ENCODE peak calls at places on chromosomes 16 and 17, in ten cellular contexts. One of them, this sample, is unnamed.

GRCh38 chr17:19021622-19022083 is 17.1 kb upstream of the FAM83G start:
- DNase-seq in uterus: no peak
- DNase-seq in stimulated activated CD4-positive, alpha-beta T cell treated with anti-CD3 and anti-CD28 coated beads, Interleukin-2, amount 100 ng/mL, for 24 hours: peak; percentile 67
- DNase-seq in thoracic aorta: no peak
- DNase-seq in GDM1: no peak
- DNase-seq in iris pigment epithelial cell: no peak
- DNase-seq in HL-60: no peak
- DNase-seq in fibroblast of lung: no peak
- DNase-seq in cardiac fibroblast: no peak
- DNase-seq in stimulated activated CD8-positive, alpha-beta memory T cell treated with anti-CD3 and anti-CD28 coated beads, Interleukin-12 subunit alpha, Interleukin-12 subunit beta, amount 100 ng/mL, for 4 hours: no peak
- DNase-seq in this sample: no peak

GRCh38 chr17:56426901-56427300 is 166.6 kb upstream of the NOG start:
- DNase-seq in uterus: no peak
- DNase-seq in stimulated activated CD4-positive, alpha-beta T cell treated with anti-CD3 and anti-CD28 coated beads, Interleukin-2, amount 100 ng/mL, for 24 hours: no peak
- DNase-seq in thoracic aorta: no peak
- DNase-seq in GDM1: no peak
- DNase-seq in iris pigment epithelial cell: no peak
- DNase-seq in HL-60: no peak
- DNase-seq in fibroblast of lung: no peak
- DNase-seq in cardiac fibroblast: no peak
- DNase-seq in stimulated activated CD8-positive, alpha-beta memory T cell treated with anti-CD3 and anti-CD28 coated beads, Interleukin-12 subunit alpha, Interleukin-12 subunit beta, amount 100 ng/mL, for 4 hours: no peak
- DNase-seq in this sample: no peak

GRCh38 chr17:36945959-36946725 is 2.6 kb upstream of the AATF start:
- DNase-seq in uterus: no peak
- DNase-seq in stimulated activated CD4-positive, alpha-beta T cell treated with anti-CD3 and anti-CD28 coated beads, Interleukin-2, amount 100 ng/mL, for 24 hours: no peak
- DNase-seq in thoracic aorta: no peak
- DNase-seq in GDM1: no peak
- DNase-seq in iris pigment epithelial cell: no peak
- DNase-seq in HL-60: no peak
- DNase-seq in fibroblast of lung: no peak
- DNase-seq in cardiac fibroblast: no peak
- DNase-seq in stimulated activated CD8-positive, alpha-beta memory T cell treated with anti-CD3 and anti-CD28 coated beads, Interleukin-12 subunit alpha, Interleukin-12 subunit beta, amount 100 ng/mL, for 4 hours: no peak
- DNase-seq in this sample: no peak

GRCh38 chr16:65429504-65430149 is 307.8 kb upstream of the CDH11 start:
- DNase-seq in uterus: no peak
- DNase-seq in stimulated activated CD4-positive, alpha-beta T cell treated with anti-CD3 and anti-CD28 coated beads, Interleukin-2, amount 100 ng/mL, for 24 hours: no peak
- DNase-seq in thoracic aorta: no peak
- DNase-seq in GDM1: no peak
- DNase-seq in iris pigment epithelial cell: no peak
- DNase-seq in HL-60: no peak
- DNase-seq in fibroblast of lung: no peak
- DNase-seq in cardiac fibroblast: no peak
- DNase-seq in stimulated activated CD8-positive, alpha-beta memory T cell treated with anti-CD3 and anti-CD28 coated beads, Interleukin-12 subunit alpha, Interleukin-12 subunit beta, amount 100 ng/mL, for 4 hours: no peak
- DNase-seq in this sample: no peak

GRCh38 chr16:81994485-81994884 is 16.8 kb downstream of the SDR42E1 start:
- DNase-seq in uterus: no peak
- DNase-seq in stimulated activated CD4-positive, alpha-beta T cell treated with anti-CD3 and anti-CD28 coated beads, Interleukin-2, amount 100 ng/mL, for 24 hours: peak; percentile 15
- DNase-seq in thoracic aorta: no peak
- DNase-seq in GDM1: no peak
- DNase-seq in iris pigment epithelial cell: no peak
- DNase-seq in HL-60: no peak
- DNase-seq in fibroblast of lung: no peak
- DNase-seq in cardiac fibroblast: no peak
- DNase-seq in stimulated activated CD8-positive, alpha-beta memory T cell treated with anti-CD3 and anti-CD28 coated beads, Interleukin-12 subunit alpha, Interleukin-12 subunit beta, amount 100 ng/mL, for 4 hours: no peak
- DNase-seq in this sample: no peak

GRCh38 chr16:20879175-20880053 is 20.7 kb downstream of the DCUN1D3 start:
- DNase-seq in uterus: no peak
- DNase-seq in stimulated activated CD4-positive, alpha-beta T cell treated with anti-CD3 and anti-CD28 coated beads, Interleukin-2, amount 100 ng/mL, for 24 hours: no peak
- DNase-seq in thoracic aorta: no peak
- DNase-seq in GDM1: no peak
- DNase-seq in iris pigment epithelial cell: peak; percentile 71
- DNase-seq in HL-60: no peak
- DNase-seq in fibroblast of lung: peak; percentile 80
- DNase-seq in cardiac fibroblast: peak; percentile 59
- DNase-seq in stimulated activated CD8-positive, alpha-beta memory T cell treated with anti-CD3 and anti-CD28 coated beads, Interleukin-12 subunit alpha, Interleukin-12 subunit beta, amount 100 ng/mL, for 4 hours: no peak
- DNase-seq in this sample: no peak

GRCh38 chr17:74737299-74738050 is 419 bp downstream of the RAB37 start:
- DNase-seq in uterus: no peak
- DNase-seq in stimulated activated CD4-positive, alpha-beta T cell treated with anti-CD3 and anti-CD28 coated beads, Interleukin-2, amount 100 ng/mL, for 24 hours: no peak
- DNase-seq in thoracic aorta: no peak
- DNase-seq in GDM1: peak; percentile 65
- DNase-seq in iris pigment epithelial cell: no peak
- DNase-seq in HL-60: peak; percentile 75
- DNase-seq in fibroblast of lung: peak; percentile 11
- DNase-seq in cardiac fibroblast: peak; percentile 48
- DNase-seq in stimulated activated CD8-positive, alpha-beta memory T cell treated with anti-CD3 and anti-CD28 coated beads, Interleukin-12 subunit alpha, Interleukin-12 subunit beta, amount 100 ng/mL, for 4 hours: no peak
- DNase-seq in this sample: no peak

GRCh38 chr16:29306953-29307597 is 99.4 kb downstream of the NPIPB11 start:
- DNase-seq in uterus: no peak
- DNase-seq in stimulated activated CD4-positive, alpha-beta T cell treated with anti-CD3 and anti-CD28 coated beads, Interleukin-2, amount 100 ng/mL, for 24 hours: no peak
- DNase-seq in thoracic aorta: no peak
- DNase-seq in GDM1: no peak
- DNase-seq in iris pigment epithelial cell: peak; percentile 53
- DNase-seq in HL-60: no peak
- DNase-seq in fibroblast of lung: peak; percentile 53
- DNase-seq in cardiac fibroblast: no peak
- DNase-seq in stimulated activated CD8-positive, alpha-beta memory T cell treated with anti-CD3 and anti-CD28 coated beads, Interleukin-12 subunit alpha, Interleukin-12 subunit beta, amount 100 ng/mL, for 4 hours: no peak
- DNase-seq in this sample: no peak

GRCh38 chr17:41792835-41793748 is 6.6 kb upstream of the JUP start:
- DNase-seq in uterus: peak; percentile 54
- DNase-seq in stimulated activated CD4-positive, alpha-beta T cell treated with anti-CD3 and anti-CD28 coated beads, Interleukin-2, amount 100 ng/mL, for 24 hours: no peak
- DNase-seq in thoracic aorta: no peak
- DNase-seq in GDM1: peak; percentile 28
- DNase-seq in iris pigment epithelial cell: no peak
- DNase-seq in HL-60: no peak
- DNase-seq in fibroblast of lung: peak; percentile 76
- DNase-seq in cardiac fibroblast: peak; percentile 90
- DNase-seq in stimulated activated CD8-positive, alpha-beta memory T cell treated with anti-CD3 and anti-CD28 coated beads, Interleukin-12 subunit alpha, Interleukin-12 subunit beta, amount 100 ng/mL, for 4 hours: no peak
- DNase-seq in this sample: peak; percentile 87

GRCh38 chr16:2282866-2283555 is 15.1 kb upstream of the RNPS1 start:
- DNase-seq in uterus: no peak
- DNase-seq in stimulated activated CD4-positive, alpha-beta T cell treated with anti-CD3 and anti-CD28 coated beads, Interleukin-2, amount 100 ng/mL, for 24 hours: no peak
- DNase-seq in thoracic aorta: no peak
- DNase-seq in GDM1: no peak
- DNase-seq in iris pigment epithelial cell: no peak
- DNase-seq in HL-60: no peak
- DNase-seq in fibroblast of lung: no peak
- DNase-seq in cardiac fibroblast: no peak
- DNase-seq in stimulated activated CD8-positive, alpha-beta memory T cell treated with anti-CD3 and anti-CD28 coated beads, Interleukin-12 subunit alpha, Interleukin-12 subunit beta, amount 100 ng/mL, for 4 hours: no peak
- DNase-seq in this sample: no peak